ENCODE peak calls at places on chromosomes 13 and 19, in ten cellular contexts. One of them, this sample, is unnamed.

GRCh38 chr19:45075215-45076028 is 856 bp downstream of the ZNF296 start:
- DNase-seq in BJ: no peak
- DNase-seq in Calu3: peak
- DNase-seq in progenitor cell of endocrine pancreas: no peak
- DNase-seq in GM20000: peak
- DNase-seq in BE2C: no peak
- DNase-seq in nephron progenitor cell: peak
- DNase-seq in heart left ventricle: peak
- DNase-seq in IMR-90: no peak
- DNase-seq in foreskin keratinocyte: peak
- DNase-seq in this sample: peak

GRCh38 chr13:110444226-110444653 is 117.3 kb downstream of the RAB20 start:
- DNase-seq in BJ: no peak
- DNase-seq in Calu3: peak
- DNase-seq in progenitor cell of endocrine pancreas: no peak
- DNase-seq in GM20000: no peak
- DNase-seq in BE2C: no peak
- DNase-seq in nephron progenitor cell: no peak
- DNase-seq in heart left ventricle: no peak
- DNase-seq in IMR-90: peak
- DNase-seq in foreskin keratinocyte: no peak
- DNase-seq in this sample: no peak

GRCh38 chr19:3695124-3695733 is 5.0 kb downstream of the PIP5K1C start:
- DNase-seq in BJ: no peak
- DNase-seq in Calu3: no peak
- DNase-seq in progenitor cell of endocrine pancreas: no peak
- DNase-seq in GM20000: no peak
- DNase-seq in BE2C: no peak
- DNase-seq in nephron progenitor cell: no peak
- DNase-seq in heart left ventricle: no peak
- DNase-seq in IMR-90: no peak
- DNase-seq in foreskin keratinocyte: no peak
- DNase-seq in this sample: no peak

GRCh38 chr13:61695147-61695546 is 279.5 kb upstream of the PCDH20 start:
- DNase-seq in BJ: no peak
- DNase-seq in Calu3: no peak
- DNase-seq in progenitor cell of endocrine pancreas: no peak
- DNase-seq in GM20000: no peak
- DNase-seq in BE2C: no peak
- DNase-seq in nephron progenitor cell: no peak
- DNase-seq in heart left ventricle: no peak
- DNase-seq in IMR-90: no peak
- DNase-seq in foreskin keratinocyte: peak
- DNase-seq in this sample: no peak

GRCh38 chr13:21979156-21979819 is 308.4 kb downstream of the FGF9 start:
- DNase-seq in BJ: no peak
- DNase-seq in Calu3: no peak
- DNase-seq in progenitor cell of endocrine pancreas: no peak
- DNase-seq in GM20000: no peak
- DNase-seq in BE2C: no peak
- DNase-seq in nephron progenitor cell: no peak
- DNase-seq in heart left ventricle: no peak
- DNase-seq in IMR-90: peak
- DNase-seq in foreskin keratinocyte: no peak
- DNase-seq in this sample: no peak

GRCh38 chr13:62631614-62632013 is 1216.0 kb upstream of the PCDH20 start:
- DNase-seq in BJ: no peak
- DNase-seq in Calu3: no peak
- DNase-seq in progenitor cell of endocrine pancreas: no peak
- DNase-seq in GM20000: no peak
- DNase-seq in BE2C: no peak
- DNase-seq in nephron progenitor cell: no peak
- DNase-seq in heart left ventricle: no peak
- DNase-seq in IMR-90: peak
- DNase-seq in foreskin keratinocyte: no peak
- DNase-seq in this sample: no peak

GRCh38 chr19:55809381-55810058 is 22.3 kb downstream of the NLRP11 start:
- DNase-seq in BJ: no peak
- DNase-seq in Calu3: peak
- DNase-seq in progenitor cell of endocrine pancreas: no peak
- DNase-seq in GM20000: peak
- DNase-seq in BE2C: peak
- DNase-seq in nephron progenitor cell: peak
- DNase-seq in heart left ventricle: peak
- DNase-seq in IMR-90: peak
- DNase-seq in foreskin keratinocyte: no peak
- DNase-seq in this sample: peak

GRCh38 chr13:111893071-111893606 is 173.8 kb upstream of the SOX1 start:
- DNase-seq in BJ: no peak
- DNase-seq in Calu3: no peak
- DNase-seq in progenitor cell of endocrine pancreas: peak
- DNase-seq in GM20000: no peak
- DNase-seq in BE2C: no peak
- DNase-seq in nephron progenitor cell: peak
- DNase-seq in heart left ventricle: no peak
- DNase-seq in IMR-90: no peak
- DNase-seq in foreskin keratinocyte: no peak
- DNase-seq in this sample: no peak

GRCh38 chr13:33466262-33466661 is 180.7 kb upstream of the STARD13 start:
- DNase-seq in BJ: no peak
- DNase-seq in Calu3: no peak
- DNase-seq in progenitor cell of endocrine pancreas: no peak
- DNase-seq in GM20000: no peak
- DNase-seq in BE2C: no peak
- DNase-seq in nephron progenitor cell: no peak
- DNase-seq in heart left ventricle: no peak
- DNase-seq in IMR-90: no peak
- DNase-seq in foreskin keratinocyte: no peak
- DNase-seq in this sample: no peak
- TF ChIP-seq CTCF in BJ: no peak
- TF ChIP-seq CTCF in Calu3: no peak
- TF ChIP-seq CTCF in progenitor cell of endocrine pancreas: no peak
- TF ChIP-seq CTCF in GM20000: no peak
- TF ChIP-seq CTCF in BE2C: no peak
- TF ChIP-seq CTCF in nephron progenitor cell: no peak
- TF ChIP-seq CTCF in heart left ventricle: no peak
- TF ChIP-seq CTCF in IMR-90: no peak
- TF ChIP-seq CTCF in foreskin keratinocyte: no peak
- TF ChIP-seq CTCF in this sample: no peak

GRCh38 chr19:43735013-43735412 is 19.1 kb downstream of the IRGC start:
- DNase-seq in BJ: no peak
- DNase-seq in Calu3: no peak
- DNase-seq in progenitor cell of endocrine pancreas: no peak
- DNase-seq in GM20000: no peak
- DNase-seq in BE2C: no peak
- DNase-seq in nephron progenitor cell: no peak
- DNase-seq in heart left ventricle: no peak
- DNase-seq in IMR-90: no peak
- DNase-seq in foreskin keratinocyte: no peak
- DNase-seq in this sample: no peak

GRCh38 chr19:43739836-43740235 is 14.9 kb downstream of the SMG9 start:
- DNase-seq in BJ: no peak
- DNase-seq in Calu3: peak
- DNase-seq in progenitor cell of endocrine pancreas: no peak
- DNase-seq in GM20000: no peak
- DNase-seq in BE2C: no peak
- DNase-seq in nephron progenitor cell: no peak
- DNase-seq in heart left ventricle: no peak
- DNase-seq in IMR-90: no peak
- DNase-seq in foreskin keratinocyte: peak
- DNase-seq in this sample: no peak

GRCh38 chr19:43739419-43739818 is 15.3 kb downstream of the SMG9 start:
- DNase-seq in BJ: no peak
- DNase-seq in Calu3: peak
- DNase-seq in progenitor cell of endocrine pancreas: no peak
- DNase-seq in GM20000: no peak
- DNase-seq in BE2C: no peak
- DNase-seq in nephron progenitor cell: no peak
- DNase-seq in heart left ventricle: no peak
- DNase-seq in IMR-90: no peak
- DNase-seq in foreskin keratinocyte: no peak
- DNase-seq in this sample: no peak

GRCh38 chr19:43738780-43739211 is 16.0 kb downstream of the SMG9 start:
- DNase-seq in BJ: no peak
- DNase-seq in Calu3: no peak
- DNase-seq in progenitor cell of endocrine pancreas: no peak
- DNase-seq in GM20000: no peak
- DNase-seq in BE2C: no peak
- DNase-seq in nephron progenitor cell: no peak
- DNase-seq in heart left ventricle: no peak
- DNase-seq in IMR-90: no peak
- DNase-seq in foreskin keratinocyte: no peak
- DNase-seq in this sample: no peak

GRCh38 chr19:43735957-43736356 is 18.8 kb downstream of the SMG9 start:
- DNase-seq in BJ: no peak
- DNase-seq in Calu3: no peak
- DNase-seq in progenitor cell of endocrine pancreas: no peak
- DNase-seq in GM20000: no peak
- DNase-seq in BE2C: no peak
- DNase-seq in nephron progenitor cell: no peak
- DNase-seq in heart left ventricle: no peak
- DNase-seq in IMR-90: peak
- DNase-seq in foreskin keratinocyte: no peak
- DNase-seq in this sample: no peak
- TF ChIP-seq CTCF in BJ: no peak
- TF ChIP-seq CTCF in Calu3: no peak
- TF ChIP-seq CTCF in progenitor cell of endocrine pancreas: no peak
- TF ChIP-seq CTCF in GM20000: no peak
- TF ChIP-seq CTCF in BE2C: no peak
- TF ChIP-seq CTCF in nephron progenitor cell: no peak
- TF ChIP-seq CTCF in heart left ventricle: no peak
- TF ChIP-seq CTCF in IMR-90: no peak
- TF ChIP-seq CTCF in foreskin keratinocyte: no peak
- TF ChIP-seq CTCF in this sample: no peak

DNA sequence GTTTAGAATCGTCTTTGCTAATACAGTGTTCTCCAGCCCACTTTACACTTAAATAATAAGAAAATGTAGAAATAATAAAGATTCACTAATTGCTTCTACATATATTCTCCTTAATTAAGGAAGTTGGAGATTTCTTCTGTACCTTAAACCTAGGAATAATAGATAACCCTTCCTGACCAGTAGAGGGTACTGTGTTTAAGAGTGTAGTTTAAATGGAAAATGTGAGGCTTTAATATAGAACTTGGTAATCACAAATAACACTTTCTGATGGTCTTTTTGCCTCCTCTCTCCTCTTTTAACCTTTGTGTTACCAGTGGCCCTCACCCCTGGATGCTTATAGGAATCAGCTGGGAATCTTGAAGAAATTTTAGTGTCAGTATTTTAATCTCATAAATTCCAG is 20.7 kb downstream of the POMP start:
- DNase-seq in BJ: no peak
- DNase-seq in Calu3: no peak
- DNase-seq in progenitor cell of endocrine pancreas: no peak
- DNase-seq in GM20000: no peak
- DNase-seq in BE2C: no peak
- DNase-seq in nephron progenitor cell: no peak
- DNase-seq in heart left ventricle: no peak
- DNase-seq in IMR-90: peak
- DNase-seq in foreskin keratinocyte: no peak
- DNase-seq in this sample: no peak
- TF ChIP-seq CTCF in BJ: peak
- TF ChIP-seq CTCF in Calu3: no peak
- TF ChIP-seq CTCF in progenitor cell of endocrine pancreas: peak
- TF ChIP-seq CTCF in GM20000: no peak
- TF ChIP-seq CTCF in BE2C: peak
- TF ChIP-seq CTCF in nephron progenitor cell: peak
- TF ChIP-seq CTCF in heart left ventricle: peak
- TF ChIP-seq CTCF in IMR-90: peak
- TF ChIP-seq CTCF in foreskin keratinocyte: peak
- TF ChIP-seq CTCF in this sample: no peak

GRCh38 chr19:50008532-50008931 is 16.6 kb downstream of the VRK3 start:
- DNase-seq in BJ: no peak
- DNase-seq in Calu3: no peak
- DNase-seq in progenitor cell of endocrine pancreas: no peak
- DNase-seq in GM20000: no peak
- DNase-seq in BE2C: peak
- DNase-seq in nephron progenitor cell: peak
- DNase-seq in heart left ventricle: no peak
- DNase-seq in IMR-90: no peak
- DNase-seq in foreskin keratinocyte: no peak
- DNase-seq in this sample: no peak
- TF ChIP-seq CTCF in BJ: no peak
- TF ChIP-seq CTCF in Calu3: no peak
- TF ChIP-seq CTCF in progenitor cell of endocrine pancreas: peak
- TF ChIP-seq CTCF in GM20000: no peak
- TF ChIP-seq CTCF in BE2C: peak
- TF ChIP-seq CTCF in nephron progenitor cell: peak
- TF ChIP-seq CTCF in heart left ventricle: no peak
- TF ChIP-seq CTCF in IMR-90: peak
- TF ChIP-seq CTCF in foreskin keratinocyte: peak
- TF ChIP-seq CTCF in this sample: no peak

GRCh38 chr13:113620036-113620435 is 35.5 kb downstream of the TFDP1 start:
- DNase-seq in BJ: no peak
- DNase-seq in Calu3: no peak
- DNase-seq in progenitor cell of endocrine pancreas: no peak
- DNase-seq in GM20000: no peak
- DNase-seq in BE2C: no peak
- DNase-seq in nephron progenitor cell: no peak
- DNase-seq in heart left ventricle: no peak
- DNase-seq in IMR-90: no peak
- DNase-seq in foreskin keratinocyte: no peak
- DNase-seq in this sample: no peak

GRCh38 chr13:113621046-113621445 is 36.5 kb downstream of the TFDP1 start:
- DNase-seq in BJ: no peak
- DNase-seq in Calu3: no peak
- DNase-seq in progenitor cell of endocrine pancreas: no peak
- DNase-seq in GM20000: no peak
- DNase-seq in BE2C: no peak
- DNase-seq in nephron progenitor cell: no peak
- DNase-seq in heart left ventricle: no peak
- DNase-seq in IMR-90: no peak
- DNase-seq in foreskin keratinocyte: no peak
- DNase-seq in this sample: no peak

GRCh38 chr13:113616281-113616906 is 31.8 kb downstream of the TFDP1 start:
- DNase-seq in BJ: no peak
- DNase-seq in Calu3: no peak
- DNase-seq in progenitor cell of endocrine pancreas: no peak
- DNase-seq in GM20000: no peak
- DNase-seq in BE2C: no peak
- DNase-seq in nephron progenitor cell: no peak
- DNase-seq in heart left ventricle: no peak
- DNase-seq in IMR-90: peak
- DNase-seq in foreskin keratinocyte: no peak
- DNase-seq in this sample: no peak

GRCh38 chr13:113616991-113617749 is 32.6 kb downstream of the TFDP1 start:
- DNase-seq in BJ: no peak
- DNase-seq in Calu3: no peak
- DNase-seq in progenitor cell of endocrine pancreas: no peak
- DNase-seq in GM20000: no peak
- DNase-seq in BE2C: no peak
- DNase-seq in nephron progenitor cell: peak
- DNase-seq in heart left ventricle: no peak
- DNase-seq in IMR-90: peak
- DNase-seq in foreskin keratinocyte: no peak
- DNase-seq in this sample: no peak

DNA sequence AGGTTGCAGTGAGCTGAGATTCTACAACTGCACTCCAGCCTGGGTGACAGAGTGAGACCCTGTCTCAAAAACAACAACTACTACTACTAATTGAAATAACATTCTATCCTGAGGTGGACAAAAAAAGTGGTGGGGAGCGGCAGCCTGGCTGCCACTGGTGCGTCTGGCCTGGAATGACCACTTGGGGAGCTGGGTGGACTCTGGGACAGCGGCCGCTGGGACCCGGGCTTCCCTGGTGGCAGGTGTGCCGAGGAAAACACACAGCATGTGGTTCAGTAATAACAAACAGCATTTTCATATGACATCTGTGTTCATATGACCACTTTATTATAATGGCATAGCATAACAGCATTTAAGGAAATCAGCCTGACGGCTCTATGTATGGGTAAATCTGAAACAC is 33.9 kb downstream of the TFDP1 start:
- DNase-seq in BJ: no peak
- DNase-seq in Calu3: no peak
- DNase-seq in progenitor cell of endocrine pancreas: no peak
- DNase-seq in GM20000: no peak
- DNase-seq in BE2C: no peak
- DNase-seq in nephron progenitor cell: no peak
- DNase-seq in heart left ventricle: no peak
- DNase-seq in IMR-90: no peak
- DNase-seq in foreskin keratinocyte: no peak
- DNase-seq in this sample: no peak
- TF ChIP-seq CTCF in BJ: no peak
- TF ChIP-seq CTCF in Calu3: no peak
- TF ChIP-seq CTCF in progenitor cell of endocrine pancreas: no peak
- TF ChIP-seq CTCF in GM20000: no peak
- TF ChIP-seq CTCF in BE2C: no peak
- TF ChIP-seq CTCF in nephron progenitor cell: no peak
- TF ChIP-seq CTCF in heart left ventricle: no peak
- TF ChIP-seq CTCF in IMR-90: no peak
- TF ChIP-seq CTCF in foreskin keratinocyte: no peak
- TF ChIP-seq CTCF in this sample: no peak

This sample was measured in activated B cell treated with CpG ODN at 0.5 μM for 24 hours.